ENCODE peak calls at places on chromosomes 4 and X, in four cellular contexts. H is choroid plexus epithelial cell; M is NCI-H524; N is stimulated activated CD4-positive, alpha-beta T cell treated with anti-CD3 and anti-CD28 coated beads, Interleukin-1b, Interleukin-23, amount 100 ng/mL, for 4 hours. D is an unnamed sample.

GRCh38 chr4:140003851-140004579 is 150.0 kb downstream of the MAML3 start:
- DNase-seq in N (no peak), M (no peak), H (no peak), D (no peak)

GRCh38 chrX:15116900-15117299 is 153.0 kb downstream of the ASB9 start:
- DNase-seq in N (no peak), H (no peak), M (no peak), D (no peak)

GRCh38 chrX:27981349-27981748 is at the start of gene DCAF8L1:
- DNase-seq in H (no peak), M (no peak), N (no peak), D (no peak)

GRCh38 chr4:104424368-104424921 is 70.2 kb downstream of the CXXC4 start:
- DNase-seq in M (no peak), N (no peak), H (no peak), D (no peak)

GRCh38 chr4:84878090-84878489 is 88.4 kb downstream of the WDFY3 start:
- DNase-seq in N (no peak), M (no peak), H (peak), D (peak)

GRCh38 chr4:81922271-81922775 is 450.6 kb upstream of the RASGEF1B start:
- DNase-seq in H (no peak), N (no peak), M (peak), D (no peak)

GRCh38 chrX:24229967-24230366 is 80.4 kb downstream of the ZFX start:
- DNase-seq in M (no peak), H (peak), N (no peak), D (no peak)

GRCh38 chrX:66110112-66110511 is 53.9 kb upstream of the HEPH start:
- DNase-seq in N (no peak), M (peak), H (peak), D (peak)

GRCh38 chrX:42955349-42955748 is 177.4 kb upstream of the PPP1R2C start:
- DNase-seq in M (no peak), N (no peak), H (no peak), D (no peak)